ENCODE peak calls at places on chromosomes 7 and 10, in five cellular contexts. F is SK-N-SH, V is HCT116, M is HepG2, J is GM12878. Y is an unnamed sample.

GRCh38 chr10:12735843-12736462 is 265.6 kb downstream of the CCDC3 start:
- DNase-seq in F (no peak), V (no peak), M (no peak), J (no peak), Y (no peak)

GRCh38 chr7:132239422-132239994 is 336.8 kb downstream of the PLXNA4 start:
- DNase-seq in F (no peak), V (no peak), M (no peak), J (no peak), Y (no peak)

GRCh38 chr10:80072584-80072983 is 5.9 kb upstream of the TMEM254 start:
- DNase-seq in F (no peak), V (no peak), M (no peak), J (no peak), Y (no peak)

GRCh38 chr7:80324032-80324431 is 187.8 kb downstream of the GNAT3 start:
- DNase-seq in F (no peak), V (no peak), M (no peak), J (no peak), Y (no peak)

GRCh38 chr7:4841007-4841784 is 20.6 kb downstream of the PAPOLB start:
- DNase-seq in F (no peak), V (no peak), M (no peak), J (no peak), Y (no peak)

GRCh38 chr10:114281006-114281405 is 42.0 kb downstream of the VWA2 start:
- DNase-seq in F (no peak), V (no peak), M (no peak), J (no peak), Y (no peak)

GRCh38 chr10:79229830-79230562 is 117.3 kb upstream of the PPIF start:
- DNase-seq in F (peak; percentile 74), V (no peak), M (no peak), J (no peak), Y (no peak)

GRCh38 chr10:70758757-70759514 is 26.2 kb downstream of the TBATA start:
- DNase-seq in F (peak; percentile 81), V (peak; percentile 60), M (peak; percentile 52), J (peak; percentile 17), Y (peak; percentile 48)

GRCh38 chr10:92857904-92858514 is 9.7 kb downstream of the EXOC6 start:
- DNase-seq in F (peak; percentile 30), V (no peak), M (no peak), J (no peak), Y (no peak)

GRCh38 chr10:21807162-21807561 is 196.4 kb downstream of the DNAJC1 start:
- DNase-seq in F (no peak), V (no peak), M (no peak), J (no peak), Y (no peak)

GRCh38 chr7:4957847-4958476 is 1.0 kb downstream of the MMD2 start:
- DNase-seq in F (no peak), V (no peak), M (no peak), J (no peak), Y (no peak)

GRCh38 chr7:80463272-80463920 is 48.5 kb downstream of the GNAT3 start:
- DNase-seq in F (no peak), V (no peak), M (no peak), J (no peak), Y (no peak)

GRCh38 chr10:103040424-103040823 is 122.3 kb downstream of the CNNM2 start:
- DNase-seq in F (no peak), V (no peak), M (no peak), J (no peak), Y (no peak)

GRCh38 chr10:101380353-101381017 is 26.5 kb downstream of the BTRC start:
- DNase-seq in F (no peak), V (no peak), M (no peak), J (no peak), Y (no peak)

GRCh38 chr7:2824678-2825461 is 19.2 kb downstream of the GNA12 start:
- DNase-seq in F (no peak), V (no peak), M (no peak), J (peak; percentile 49), Y (no peak)

GRCh38 chr7:39609462-39610149 is 13.8 kb upstream of the RALA start:
- DNase-seq in F (peak; percentile 85), V (no peak), M (no peak), J (no peak), Y (no peak)

GRCh38 chr10:62374862-62375710 is 917 bp downstream of the ZNF365 start:
- DNase-seq in F (peak; percentile 41), V (no peak), M (no peak), J (no peak), Y (no peak)

GRCh38 chr7:135717686-135718085 is 10.3 kb downstream of the SLC13A4 start:
- DNase-seq in F (no peak), V (no peak), M (no peak), J (no peak), Y (no peak)

GRCh38 chr10:13893926-13894325 is 307.2 kb downstream of the PRPF18 start:
- DNase-seq in F (peak; percentile 66), V (no peak), M (no peak), J (no peak), Y (no peak)

GRCh38 chr7:3089493-3089892 is 45.8 kb upstream of the CARD11 start:
- DNase-seq in F (peak; percentile 78), V (no peak), M (peak; percentile 27), J (no peak), Y (no peak)

GRCh38 chr10:103823706-103824272 is 31.6 kb downstream of the SH3PXD2A start:
- DNase-seq in F (no peak), V (no peak), M (no peak), J (no peak), Y (no peak)

GRCh38 chr10:18312385-18313145 is 172.3 kb downstream of the CACNB2 start:
- DNase-seq in F (peak; percentile 64), V (peak; percentile 15), M (peak; percentile 49), J (no peak), Y (no peak)

DNA sequence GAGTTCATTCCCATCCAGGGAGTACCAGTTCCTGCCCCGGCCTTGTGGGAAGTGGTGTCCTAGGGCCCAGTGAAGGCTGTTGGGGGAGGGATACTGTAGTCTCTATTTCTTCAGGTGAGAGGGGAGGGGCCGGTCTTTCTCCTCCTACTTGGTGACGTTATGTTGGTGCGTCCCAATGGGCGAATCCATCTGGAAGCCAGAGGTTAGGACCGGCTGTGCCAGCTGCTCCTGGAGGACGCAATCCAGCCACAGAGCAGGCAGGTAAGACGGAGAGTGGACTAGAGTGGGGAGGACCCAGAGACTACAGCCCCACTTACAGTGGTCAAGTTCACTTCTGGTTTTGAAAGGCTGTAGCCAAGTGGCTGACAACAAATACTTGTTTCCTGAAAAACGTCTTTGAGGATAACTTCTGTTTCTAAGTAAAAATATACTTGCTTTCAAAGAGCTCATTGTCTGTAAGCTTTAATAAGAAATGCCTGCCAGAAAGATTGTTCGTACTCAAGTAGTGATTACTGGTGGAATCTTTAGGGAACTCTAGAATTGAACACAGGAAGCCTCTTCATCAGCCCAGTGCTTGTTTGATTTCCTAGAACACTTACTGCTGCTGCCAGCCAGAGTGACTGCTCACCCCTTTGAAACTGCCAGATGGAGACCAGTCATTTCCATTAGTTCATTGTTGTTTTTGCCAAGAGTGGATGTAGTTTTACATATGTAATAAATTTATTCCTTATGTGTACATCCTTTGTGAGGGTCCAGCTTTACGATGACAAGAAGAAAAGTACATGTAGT is 25.4 kb downstream of the RBM33 start:
- DNase-seq in F (peak; percentile 39), V (no peak), M (no peak), J (no peak), Y (no peak)
- H3K4me1 ChIP-seq in F (peaks cover 20% of the 10 kb centered on the region), V (peaks cover 13% of the 10 kb centered on the region), M (peaks cover 25% of the 10 kb centered on the region), J (no peaks in the 10 kb centered on the region), Y (peaks cover 17% of the 10 kb centered on the region)

GRCh38 chr7:65453631-65454030 is 80.0 kb downstream of the ZNF92 start:
- DNase-seq in F (no peak), V (no peak), M (no peak), J (no peak), Y (no peak)

GRCh38 chr7:65444211-65444842 is 70.7 kb downstream of the ZNF92 start:
- DNase-seq in F (no peak), V (no peak), M (peak; percentile 79), J (no peak), Y (no peak)

GRCh38 chr7:65444899-65445823 is 71.5 kb downstream of the ZNF92 start:
- DNase-seq in F (no peak), V (no peak), M (peak; percentile 98), J (no peak), Y (no peak)

GRCh38 chr7:65449505-65449852 is 75.8 kb downstream of the ZNF92 start:
- DNase-seq in F (no peak), V (no peak), M (no peak), J (no peak), Y (no peak)

GRCh38 chr7:65448824-65449504 is 75.3 kb downstream of the ZNF92 start:
- DNase-seq in F (no peak), V (no peak), M (no peak), J (no peak), Y (no peak)
- TF ChIP-seq SIN3A in F (no peak), V (no peak), M (no peak), J (no peak), Y (no peak)

DNA sequence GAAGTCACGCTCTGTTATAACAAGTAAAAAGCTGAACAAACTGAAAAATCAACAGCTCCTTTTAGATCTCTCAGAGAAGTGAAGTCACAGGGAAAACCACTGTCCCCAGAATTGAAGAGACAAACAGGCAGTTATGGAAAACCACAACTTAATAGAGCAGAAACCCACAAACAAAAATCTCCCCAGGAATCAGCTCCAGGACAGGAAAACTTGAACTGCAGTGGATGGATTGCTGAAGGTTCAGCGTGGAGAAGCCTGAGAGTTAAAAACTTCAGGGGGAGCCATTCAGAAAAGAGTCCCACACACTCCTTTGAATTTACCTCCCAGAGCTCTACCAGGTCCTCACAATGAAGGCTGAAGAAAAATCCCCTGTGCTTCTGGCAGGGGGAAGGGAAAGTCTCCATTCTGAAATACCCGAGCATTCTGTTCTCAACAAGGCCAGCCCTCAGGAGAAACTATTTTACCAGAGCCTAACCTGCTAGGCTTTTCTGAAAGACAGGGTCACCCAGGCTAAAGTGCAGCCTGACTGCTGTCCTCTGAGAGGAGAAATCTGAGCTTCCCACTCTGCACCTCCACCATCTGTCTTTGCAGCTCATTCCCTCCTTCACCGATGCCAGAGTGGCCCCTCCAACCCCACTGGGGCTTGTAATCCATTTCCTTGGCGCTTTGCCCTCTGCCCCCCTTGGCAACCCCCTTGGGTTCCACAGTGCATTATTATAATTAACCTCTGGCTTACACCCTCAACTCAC is 65.0 kb upstream of the CCNY start:
- DNase-seq in F (no peak), V (no peak), M (no peak), J (no peak), Y (no peak)
- TF ChIP-seq POLR2AphosphoS5 in F (no peak), V (no peak), M (no peak), J (no peak), Y (no peak)

DNA sequence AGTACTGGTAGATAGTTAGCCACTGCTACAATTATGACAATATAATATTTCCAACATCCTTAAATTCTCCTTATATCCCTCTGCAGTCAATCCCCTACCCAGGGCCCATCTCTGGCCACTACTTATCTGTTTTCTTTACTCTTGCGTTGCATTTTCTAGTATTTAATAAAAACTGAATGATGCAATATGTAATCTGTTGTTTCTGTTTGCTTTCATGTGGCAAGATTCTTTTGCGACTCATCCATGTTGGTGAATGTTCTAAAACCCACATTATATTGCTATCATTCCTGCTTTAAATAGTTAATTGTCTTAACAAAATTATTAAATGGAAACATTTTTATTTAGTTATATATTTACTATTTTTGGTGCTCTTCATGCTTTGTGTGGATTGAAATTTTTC is 338.5 kb downstream of the MDFIC start:
- DNase-seq in F (no peak), V (no peak), M (no peak), J (no peak), Y (no peak)
- H3K4me1 ChIP-seq in F (no peaks in the 10 kb centered on the region), V (no peaks in the 10 kb centered on the region), M (no peaks in the 10 kb centered on the region), J (no peaks in the 10 kb centered on the region), Y (no peaks in the 10 kb centered on the region)

DNA sequence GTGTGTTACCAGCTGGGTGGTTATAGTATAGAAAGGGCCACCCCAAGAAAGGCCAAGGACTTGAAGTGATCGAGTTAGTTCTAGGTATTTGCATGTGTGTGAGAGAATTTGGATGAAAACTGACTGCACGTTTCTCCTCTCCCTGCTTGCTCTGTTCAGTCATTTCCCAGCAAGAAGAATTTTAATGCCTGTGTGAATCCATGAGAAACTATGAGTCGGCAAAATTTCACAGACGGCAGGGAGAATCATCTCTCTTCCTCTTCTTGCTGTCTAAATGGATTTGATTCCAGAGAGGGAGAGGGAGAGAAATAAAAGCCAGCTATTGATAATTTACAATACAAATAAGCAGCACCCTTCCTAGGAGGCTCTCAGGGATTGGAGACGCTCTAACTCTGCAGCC is 183.4 kb downstream of the TCF7L2 start:
- DNase-seq in F (no peak), V (no peak), M (no peak), J (no peak), Y (no peak)
- TF ChIP-seq SIN3A in F (no peak), V (no peak), M (no peak), J (no peak), Y (no peak)